ENCODE peak calls at places on chromosome 11, in four cellular contexts. S is AG04449, F is astrocyte of the spinal cord, Z is neural crest cell. X is an unnamed sample.

GRCh38 chr11:119571311-119571710 is 148.3 kb upstream of the THY1 start:
- DNase-seq in S (no peak), F (no peak), Z (no peak), X (no peak)

GRCh38 chr11:24739637-24740036 is 242.8 kb downstream of the LUZP2 start:
- DNase-seq in S (no peak), F (no peak), Z (no peak), X (no peak)

GRCh38 chr11:73982595-73982989 is at the start of gene UCP2:
- DNase-seq in S (no peak), F (no peak), Z (peak; percentile 68), X (no peak)

GRCh38 chr11:16879690-16880089 is 134.5 kb downstream of the PLEKHA7 start:
- DNase-seq in S (no peak), F (no peak), Z (no peak), X (no peak)

GRCh38 chr11:86211619-86212018 is 32.9 kb upstream of the EED start:
- DNase-seq in S (no peak), F (no peak), Z (no peak), X (no peak)

GRCh38 chr11:60705895-60706294 is 6.5 kb downstream of the MS4A8 start:
- DNase-seq in S (no peak), F (no peak), Z (no peak), X (no peak)

GRCh38 chr11:35619030-35619753 is 932 bp downstream of the FJX1 start:
- DNase-seq in S (no peak), F (peak; percentile 64), Z (peak; percentile 41), X (no peak)

GRCh38 chr11:104727095-104727494 is 171.2 kb downstream of the CASP12 start:
- DNase-seq in S (no peak), F (no peak), Z (no peak), X (no peak)

GRCh38 chr11:23288001-23288783 is 427.9 kb upstream of the CCDC179 start:
- DNase-seq in S (peak; percentile 87), F (peak; percentile 49), Z (no peak), X (peak; percentile 83)

GRCh38 chr11:612961-613300 is 2.8 kb downstream of the IRF7 start:
- DNase-seq in S (no peak), F (no peak), Z (no peak), X (no peak)

GRCh38 chr11:70736937-70737640 is 338.8 kb downstream of the CTTN start:
- DNase-seq in S (no peak), F (no peak), Z (no peak), X (no peak)

GRCh38 chr11:64571410-64572091 is 19.5 kb upstream of the SLC22A12 start:
- DNase-seq in S (no peak), F (no peak), Z (no peak), X (no peak)

GRCh38 chr11:15819679-15820286 is 536.6 kb downstream of the SOX6 start:
- DNase-seq in S (no peak), F (peak; percentile 39), Z (peak; percentile 80), X (peak; percentile 26)

GRCh38 chr11:45872513-45873356 is 12.7 kb upstream of the MAPK8IP1 start:
- DNase-seq in S (peak; percentile 72), F (peak; percentile 89), Z (peak; percentile 65), X (peak; percentile 79)

GRCh38 chr11:29024386-29024785 is 916.2 kb downstream of the METTL15 start:
- DNase-seq in S (no peak), F (peak; percentile 1), Z (no peak), X (no peak)

GRCh38 chr11:85766801-85767200 is 44.1 kb downstream of the SYTL2 start:
- DNase-seq in S (peak; percentile 52), F (no peak), Z (no peak), X (no peak)

GRCh38 chr11:115333106-115333505 is 171.1 kb downstream of the CADM1 start:
- DNase-seq in S (peak; percentile 28), F (peak; percentile 55), Z (no peak), X (no peak)

GRCh38 chr11:115759622-115760527 is 255.7 kb upstream of the CADM1 start:
- DNase-seq in S (no peak), F (peak; percentile 10), Z (peak; percentile 34), X (no peak)

GRCh38 chr11:58573451-58574104 is 2.1 kb downstream of the LPXN start:
- DNase-seq in S (no peak), F (peak; percentile 68), Z (no peak), X (no peak)

GRCh38 chr11:121412000-121412587 is 40.0 kb upstream of the SORL1 start:
- DNase-seq in S (no peak), F (no peak), Z (no peak), X (no peak)

GRCh38 chr11:75996523-75997272 is 181.7 kb downstream of the UVRAG start:
- DNase-seq in S (no peak), F (peak; percentile 41), Z (no peak), X (no peak)

GRCh38 chr11:43923327-43924111 is 18.9 kb upstream of the C11orf96 start:
- DNase-seq in S (no peak), F (peak; percentile 66), Z (no peak), X (no peak)

GRCh38 chr11:62150887-62151736 is 27.3 kb downstream of the INCENP start:
- DNase-seq in S (no peak), F (no peak), Z (no peak), X (no peak)

GRCh38 chr11:66316849-66317251 is at the start of gene CD248:
- DNase-seq in S (no peak), F (peak; percentile 82), Z (no peak), X (no peak)

GRCh38 chr11:13984616-13985474 is 22.3 kb downstream of the SPON1 start:
- DNase-seq in S (peak; percentile 51), F (peak; percentile 73), Z (no peak), X (peak; percentile 41)

GRCh38 chr11:64545605-64546004 is 45.4 kb upstream of the SLC22A12 start:
- DNase-seq in S (no peak), F (peak; percentile 68), Z (no peak), X (peak; percentile 26)

GRCh38 chr11:77402218-77402556 is 71.7 kb downstream of the PAK1 start:
- DNase-seq in S (no peak), F (no peak), Z (no peak), X (no peak)

GRCh38 chr11:120179071-120179672 is 31.7 kb upstream of the OAF start:
- DNase-seq in S (no peak), F (no peak), Z (no peak), X (no peak)

GRCh38 chr11:122367809-122368231 is 251.8 kb upstream of the BLID start:
- DNase-seq in S (no peak), F (peak; percentile 56), Z (no peak), X (peak; percentile 30)

GRCh38 chr11:102017029-102017428 is 30.2 kb upstream of the CFAP300 start:
- DNase-seq in S (no peak), F (no peak), Z (no peak), X (no peak)

GRCh38 chr11:86696004-86696403 is 23.6 kb upstream of the ME3 start:
- DNase-seq in S (no peak), F (peak; percentile 92), Z (no peak), X (peak; percentile 76)

GRCh38 chr11:20026629-20027545 is 133.4 kb downstream of the DBX1 start:
- DNase-seq in S (no peak), F (no peak), Z (no peak), X (no peak)

GRCh38 chr11:134338654-134339053 is 6.9 kb downstream of the GLB1L2 start:
- DNase-seq in S (no peak), F (no peak), Z (no peak), X (no peak)

GRCh38 chr11:1807628-1807995 is 27.2 kb upstream of the SYT8 start:
- DNase-seq in S (no peak), F (no peak), Z (no peak), X (no peak)
- TF ChIP-seq CTCF in S (no peak), F (no peak), Z (peak; percentile 25), X (peak; percentile 13)

GRCh38 chr11:110253525-110253924 is 42.9 kb downstream of the RDX start:
- DNase-seq in S (no peak), F (no peak), Z (no peak), X (no peak)

GRCh38 chr11:110250168-110250567 is 46.2 kb downstream of the RDX start:
- DNase-seq in S (no peak), F (no peak), Z (no peak), X (no peak)

GRCh38 chr11:110251837-110252236 is 44.6 kb downstream of the RDX start:
- DNase-seq in S (peak; percentile 12), F (peak; percentile 76), Z (no peak), X (peak; percentile 24)

GRCh38 chr11:110243804-110244203 is 52.6 kb downstream of the RDX start:
- DNase-seq in S (no peak), F (no peak), Z (no peak), X (no peak)

DNA sequence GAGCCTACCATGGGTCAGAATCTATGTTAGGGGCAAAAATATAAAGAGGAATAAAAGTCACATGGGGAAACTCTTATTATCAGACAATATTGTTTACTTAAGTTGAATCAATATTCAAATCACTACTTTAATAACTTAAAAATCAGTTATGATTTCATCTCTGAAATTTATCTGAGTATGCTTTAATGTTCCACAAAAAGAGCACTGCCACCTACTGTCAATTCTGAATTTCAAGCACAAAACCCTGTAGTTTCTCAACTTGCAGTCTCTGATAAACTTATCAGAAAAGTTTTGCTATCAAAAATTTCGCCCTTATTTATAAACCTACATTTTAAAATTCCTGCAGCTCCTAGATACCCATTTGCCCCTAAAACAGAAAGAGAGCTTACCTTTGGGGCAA is 47.3 kb downstream of the RDX start:
- DNase-seq in S (no peak), F (no peak), Z (no peak), X (no peak)
- TF ChIP-seq CTCF in S (no peak), F (peak; percentile 31), Z (peak; percentile 53), X (no peak)

DNA sequence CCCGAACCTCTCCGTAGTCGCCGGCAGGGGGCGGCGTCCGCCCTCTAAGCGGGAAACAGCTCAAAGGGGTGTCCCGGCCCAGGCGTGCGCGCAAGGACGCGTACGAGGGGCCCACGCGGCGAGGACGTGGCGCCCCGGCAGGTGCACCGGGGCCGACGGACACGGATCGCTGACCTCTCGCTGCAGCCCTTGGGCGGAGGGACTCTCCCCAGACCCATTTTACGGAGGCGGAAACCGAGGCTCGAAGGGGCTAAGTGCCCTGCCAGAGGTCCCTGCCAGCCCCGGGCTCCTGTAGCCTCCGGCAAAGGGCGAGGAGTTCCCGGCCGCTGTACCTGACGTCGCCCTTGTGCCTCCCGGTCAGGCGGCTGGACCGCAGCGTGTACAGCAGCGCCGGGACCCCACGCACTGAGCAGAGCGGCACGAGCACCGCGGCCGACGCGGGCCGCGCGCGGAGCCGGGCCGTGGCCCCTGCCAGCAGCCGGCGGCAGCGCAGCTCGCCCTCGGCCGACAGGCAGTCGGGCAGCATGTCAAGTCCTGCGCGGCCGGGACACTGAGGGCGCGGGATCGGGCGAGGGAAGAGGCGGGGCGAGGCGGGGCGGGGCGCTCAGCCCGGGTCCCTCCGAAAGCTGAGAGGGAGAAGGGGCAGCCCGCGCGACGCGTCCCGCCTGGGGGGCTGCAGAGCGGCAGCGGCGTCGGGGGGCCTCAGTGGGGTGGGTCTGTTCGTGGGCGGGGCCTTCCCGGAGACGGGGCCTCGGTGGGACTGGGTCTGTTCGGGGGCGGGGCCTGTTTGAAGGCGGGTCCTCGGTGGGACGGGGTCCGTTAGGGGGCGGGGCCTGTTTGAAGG is at the start of gene NUDT8:
- DNase-seq in S (no peak), F (peak; percentile 81), Z (peak; percentile 98), X (no peak)
- TF ChIP-seq CTCF in S (peak; percentile 88), F (peak; percentile 78), Z (peak; percentile 94), X (peak; percentile 89)

GRCh38 chr11:3879967-3880542 is 24.6 kb downstream of the STIM1 start:
- DNase-seq in S (no peak), F (no peak), Z (no peak), X (no peak)

GRCh38 chr11:3885855-3886254 is 30.4 kb downstream of the STIM1 start:
- DNase-seq in S (no peak), F (no peak), Z (no peak), X (no peak)

GRCh38 chr11:3879216-3879966 is 23.9 kb downstream of the STIM1 start:
- DNase-seq in S (no peak), F (no peak), Z (no peak), X (no peak)

GRCh38 chr11:3880724-3881123 is 25.3 kb downstream of the STIM1 start:
- DNase-seq in S (no peak), F (peak; percentile 29), Z (no peak), X (no peak)

GRCh38 chr11:3882671-3883070 is 27.2 kb downstream of the STIM1 start:
- DNase-seq in S (no peak), F (no peak), Z (no peak), X (no peak)
- TF ChIP-seq CTCF in S (no peak), F (no peak), Z (no peak), X (no peak)

X was measured in HFF-Myc.